ENCODE peak calls at places on chromosomes 7 and 10, in eight cellular contexts. N is stimulated activated CD4-positive, alpha-beta T cell treated with anti-CD3 and anti-CD28 coated beads, Interleukin-2, amount 100 ng/mL, for 48 hours; U is EL; O is T follicular helper cell; A is astrocyte; C is M059J; S is ovary; Z is amygdala. P is an unnamed sample.

GRCh38 chr7:26293569-26294308 is 2.1 kb downstream of the SNX10 start:
- DNase-seq in O (peak), N (peak), U (no peak), Z (no peak), C (peak), S (no peak), A (no peak), P (no peak)

GRCh38 chr10:99913831-99914235 is 95.9 kb downstream of the DNMBP start:
- DNase-seq in Z (no peak), U (no peak), O (no peak), S (no peak), C (no peak), N (no peak), A (peak), P (no peak)

GRCh38 chr10:121509776-121510175 is 88.5 kb downstream of the FGFR2 start:
- DNase-seq in S (no peak), U (no peak), Z (no peak), C (no peak), N (no peak), O (no peak), A (no peak), P (no peak)

GRCh38 chr10:3480281-3480999 is 304.6 kb downstream of the KLF6 start:
- DNase-seq in N (no peak), S (no peak), O (no peak), A (no peak), C (no peak), Z (no peak), U (no peak), P (no peak)

GRCh38 chr10:54063514-54063913 is 737.5 kb downstream of the PCDH15 start:
- DNase-seq in N (no peak), S (no peak), A (no peak), U (no peak), Z (no peak), C (no peak), O (no peak), P (no peak)

GRCh38 chr7:128867241-128867640 is 4.6 kb downstream of the ATP6V1F start:
- DNase-seq in C (no peak), O (no peak), A (no peak), S (no peak), N (no peak), Z (no peak), U (no peak), P (no peak)

GRCh38 chr7:38374507-38374906 is 101.1 kb upstream of the TARP start:
- DNase-seq in O (peak), N (peak), C (no peak), Z (peak), A (no peak), U (peak), S (peak), P (peak)

GRCh38 chr7:151460474-151460855 is 20.5 kb upstream of the CRYGN start:
- DNase-seq in N (no peak), Z (no peak), O (no peak), A (no peak), U (no peak), C (no peak), S (peak), P (no peak)

GRCh38 chr10:57830877-57831535 is 436.7 kb downstream of the IPMK start:
- DNase-seq in Z (no peak), O (no peak), C (no peak), S (no peak), A (no peak), N (no peak), U (no peak), P (no peak)

GRCh38 chr10:24825551-24825950 is 101.9 kb upstream of the ARHGAP21 start:
- DNase-seq in A (peak), O (no peak), Z (no peak), S (no peak), C (no peak), N (no peak), U (peak), P (peak)

GRCh38 chr10:30833625-30833970 is 198.1 kb downstream of the ZNF438 start:
- DNase-seq in O (no peak), U (no peak), Z (no peak), A (no peak), C (no peak), N (no peak), S (no peak), P (no peak)

GRCh38 chr7:727104-727805 is at the start of gene PRKAR1B:
- DNase-seq in C (peak), S (no peak), A (no peak), Z (peak), O (no peak), U (no peak), N (no peak), P (no peak)

GRCh38 chr10:79195091-79195923 is 126.5 kb downstream of the ZMIZ1 start:
- DNase-seq in A (peak), U (peak), N (peak), O (peak), Z (peak), C (peak), S (peak), P (peak)

GRCh38 chr10:25336330-25336729 is 161.5 kb downstream of the GPR158 start:
- DNase-seq in S (no peak), U (no peak), C (no peak), A (no peak), O (no peak), N (no peak), Z (no peak), P (no peak)

GRCh38 chr10:31937371-31937770 is 8.7 kb upstream of the ARHGAP12 start:
- DNase-seq in A (no peak), Z (no peak), S (no peak), O (no peak), N (no peak), U (no peak), C (no peak), P (no peak)

GRCh38 chr7:115340828-115341227 is 418.9 kb downstream of the MDFIC start:
- DNase-seq in A (peak), U (peak), Z (no peak), S (no peak), C (peak), O (no peak), N (no peak), P (peak)

GRCh38 chr10:17257466-17258321 is 29.7 kb downstream of the VIM start:
- DNase-seq in C (peak), S (peak), N (peak), U (peak), A (peak), O (peak), Z (peak), P (peak)

GRCh38 chr7:63925626-63926460 is 72.8 kb upstream of the ZNF722 start:
- DNase-seq in U (no peak), Z (peak), N (peak), A (no peak), O (peak), C (no peak), S (peak), P (peak)

GRCh38 chr7:96786998-96787395 is 77.4 kb upstream of the SEM1 start:
- DNase-seq in S (no peak), A (no peak), Z (no peak), O (no peak), C (no peak), U (no peak), N (no peak), P (no peak)

GRCh38 chr10:54009672-54010071 is 791.4 kb downstream of the PCDH15 start:
- DNase-seq in O (no peak), C (no peak), N (no peak), S (no peak), A (no peak), U (no peak), Z (no peak), P (no peak)

GRCh38 chr7:134254311-134254710 is 62.4 kb downstream of the SLC35B4 start:
- DNase-seq in U (peak), S (no peak), A (no peak), N (no peak), C (peak), Z (no peak), O (no peak), P (peak)

GRCh38 chr7:108078156-108078781 is 51.9 kb downstream of the LAMB4 start:
- DNase-seq in Z (no peak), N (no peak), C (no peak), S (no peak), A (peak), U (no peak), O (no peak), P (peak)

GRCh38 chr7:155354371-155355048 is 56.8 kb downstream of the INSIG1 start:
- DNase-seq in C (no peak), U (no peak), Z (no peak), O (no peak), A (no peak), N (no peak), S (no peak), P (no peak)

GRCh38 chr10:89454561-89455347 is 40.4 kb downstream of the IFIT5 start:
- DNase-seq in S (no peak), C (no peak), Z (no peak), A (no peak), O (no peak), U (no peak), N (no peak), P (no peak)

GRCh38 chr10:65360497-65360896 is 1565.3 kb upstream of the LRRTM3 start:
- DNase-seq in C (no peak), N (no peak), U (no peak), S (no peak), Z (no peak), O (no peak), A (no peak), P (no peak)

GRCh38 chr7:125606661-125607060 is 677.0 kb upstream of the POT1 start:
- DNase-seq in A (no peak), O (no peak), C (no peak), Z (no peak), U (no peak), N (no peak), S (no peak), P (no peak)

GRCh38 chr7:142997590-142997989 is 29.3 kb downstream of the OR9A2 start:
- DNase-seq in U (no peak), N (no peak), O (no peak), Z (no peak), C (no peak), S (no peak), A (no peak), P (no peak)

GRCh38 chr10:76553700-76554470 is 1083.7 kb downstream of the KCNMA1 start:
- DNase-seq in U (no peak), S (no peak), O (no peak), N (no peak), C (no peak), A (no peak), Z (no peak), P (no peak)